ENCODE peak calls at places on chromosomes 6 and 20, in nine cellular contexts. Y, N, G, J, S, V, R, F and X are unnamed samples.

GRCh38 chr6:126285871-126286270 is 54.0 kb upstream of the CENPW start:
- DNase-seq in V (no peak), G (no peak), R (no peak), S (no peak), F (no peak), N (no peak), Y (no peak), J (no peak), X (no peak)

GRCh38 chr6:32216998-32217397 is 6.9 kb downstream of the NOTCH4 start:
- DNase-seq in N (no peak), S (no peak), G (no peak), F (no peak), J (no peak), Y (no peak), R (no peak), V (no peak), X (no peak)

GRCh38 chr6:7721654-7722053 is 4.2 kb upstream of the BMP6 start:
- DNase-seq in Y (no peak), S (no peak), V (no peak), G (no peak), R (peak; percentile 47), N (peak; percentile 82), F (no peak), J (no peak), X (no peak)

GRCh38 chr6:56863366-56863765 is 91.5 kb upstream of the BEND6 start:
- DNase-seq in J (no peak), V (peak; percentile 85), N (no peak), R (peak; percentile 80), S (no peak), F (no peak), G (no peak), Y (no peak), X (no peak)

GRCh38 chr20:14764511-14765369 is 427.3 kb upstream of the FLRT3 start:
- DNase-seq in V (no peak), S (no peak), N (no peak), Y (no peak), F (no peak), G (no peak), R (peak; percentile 74), J (no peak), X (no peak)

GRCh38 chr6:52249078-52249477 is 4.8 kb upstream of the IL17F start:
- DNase-seq in J (no peak), S (no peak), Y (no peak), N (no peak), R (no peak), G (no peak), V (no peak), F (no peak), X (no peak)

GRCh38 chr20:11686900-11687543 is 230.7 kb upstream of the BTBD3 start:
- DNase-seq in N (no peak), J (peak; percentile 14), F (no peak), S (no peak), G (no peak), Y (no peak), V (peak; percentile 6), R (no peak), X (no peak)

GRCh38 chr6:24126586-24127192 is 674 bp downstream of the NRSN1 start:
- DNase-seq in G (peak; percentile 4), R (peak; percentile 46), J (peak; percentile 80), F (no peak), V (peak; percentile 42), N (peak; percentile 85), S (no peak), Y (peak; percentile 70), X (no peak)

GRCh38 chr6:52610745-52611355 is 34.0 kb upstream of the TRAM2 start:
- DNase-seq in R (peak; percentile 70), V (peak; percentile 61), Y (no peak), J (no peak), N (peak; percentile 18), S (no peak), F (no peak), G (no peak), X (no peak)

GRCh38 chr6:150964765-150965164 is 99.3 kb downstream of the MTHFD1L start:
- DNase-seq in R (no peak), J (no peak), N (no peak), S (no peak), Y (no peak), G (no peak), V (no peak), F (no peak), X (no peak)

GRCh38 chr6:5132741-5133140 is 47.6 kb downstream of the PPP1R3G start:
- DNase-seq in V (no peak), Y (no peak), J (no peak), G (no peak), F (no peak), S (no peak), R (no peak), N (peak; percentile 85), X (peak; percentile 29)

GRCh38 chr20:48342822-48343513 is 484.8 kb downstream of the PREX1 start:
- DNase-seq in S (no peak), R (no peak), G (no peak), J (no peak), N (no peak), Y (no peak), V (no peak), F (no peak), X (peak; percentile 25)

GRCh38 chr20:31675828-31676533 is 38.3 kb downstream of the COX4I2 start:
- DNase-seq in F (peak; percentile 30), S (no peak), G (peak; percentile 7), R (no peak), N (peak; percentile 93), Y (peak; percentile 97), V (no peak), J (no peak), X (no peak)

GRCh38 chr6:16126881-16127280 is 2.0 kb upstream of the MYLIP start:
- DNase-seq in Y (no peak), V (no peak), F (no peak), S (no peak), R (no peak), N (no peak), G (no peak), J (no peak), X (no peak)

GRCh38 chr20:52991783-52992182 is 19.6 kb downstream of the TSHZ2 start:
- DNase-seq in S (no peak), Y (no peak), J (no peak), V (no peak), N (no peak), F (no peak), R (no peak), G (no peak), X (no peak)

GRCh38 chr20:20365593-20365992 is 2.3 kb upstream of the INSM1 start:
- DNase-seq in G (no peak), S (no peak), Y (no peak), J (no peak), F (no peak), V (no peak), N (no peak), R (no peak), X (no peak)

GRCh38 chr20:9040874-9041524 is 27.9 kb upstream of the PLCB4 start:
- DNase-seq in G (no peak), J (no peak), N (no peak), V (no peak), F (no peak), Y (no peak), R (peak; percentile 40), S (no peak), X (no peak)

GRCh38 chr20:64065973-64066341 is 3.0 kb downstream of the TCEA2 start:
- DNase-seq in G (no peak), Y (no peak), N (no peak), J (no peak), R (peak; percentile 61), F (peak; percentile 24), V (peak; percentile 37), S (no peak), X (no peak)

GRCh38 chr6:53125276-53125675 is 23.4 kb downstream of the GCM1 start:
- DNase-seq in R (no peak), V (no peak), F (no peak), S (no peak), Y (no peak), J (no peak), N (no peak), G (no peak), X (no peak)

GRCh38 chr6:80523531-80523970 is 417.1 kb downstream of the BCKDHB start:
- DNase-seq in V (no peak), G (no peak), Y (no peak), J (peak; percentile 30), S (no peak), R (peak; percentile 33), N (no peak), F (no peak), X (no peak)

GRCh38 chr20:23088891-23089290 is 2.8 kb upstream of the CD93 start:
- DNase-seq in G (no peak), Y (no peak), V (no peak), S (no peak), F (no peak), N (no peak), R (no peak), J (no peak), X (no peak)

GRCh38 chr6:31971279-31971992 is 502 bp downstream of the DXO start:
- DNase-seq in F (no peak), R (no peak), G (no peak), S (no peak), J (no peak), V (no peak), Y (no peak), N (no peak), X (no peak)